ENCODE peak calls at places on chromosomes 2 and 18, in nine cellular contexts. One of them, this sample, is unnamed.

GRCh38 chr2:111116843-111117665 is 3.7 kb upstream of the BCL2L11 start:
- DNase-seq in neuronal stem cell: peak
- DNase-seq in upper lobe of right lung: peak
- DNase-seq in hippocampal formation: peak
- DNase-seq in naive thymus-derived CD4-positive, alpha-beta T cell: peak
- DNase-seq in NCI-H446 treated with DMSO at 0.1 percent for 48 hours: peak
- DNase-seq in stimulated activated CD8-positive, alpha-beta memory T cell treated with anti-CD3 and anti-CD28 coated beads, Interleukin-7, amount 100 ng/mL, for 4 hours: peak
- DNase-seq in LoVo: peak
- DNase-seq in right cardiac atrium: peak
- DNase-seq in this sample: peak

GRCh38 chr2:169069341-169069740 is at the start of gene DHRS9:
- DNase-seq in neuronal stem cell: no peak
- DNase-seq in upper lobe of right lung: peak
- DNase-seq in hippocampal formation: no peak
- DNase-seq in naive thymus-derived CD4-positive, alpha-beta T cell: no peak
- DNase-seq in NCI-H446 treated with DMSO at 0.1 percent for 48 hours: no peak
- DNase-seq in stimulated activated CD8-positive, alpha-beta memory T cell treated with anti-CD3 and anti-CD28 coated beads, Interleukin-7, amount 100 ng/mL, for 4 hours: no peak
- DNase-seq in LoVo: peak
- DNase-seq in right cardiac atrium: no peak
- DNase-seq in this sample: no peak

GRCh38 chr18:48182779-48183178 is 226.4 kb downstream of the ZBTB7C start:
- DNase-seq in neuronal stem cell: no peak
- DNase-seq in upper lobe of right lung: no peak
- DNase-seq in hippocampal formation: no peak
- DNase-seq in naive thymus-derived CD4-positive, alpha-beta T cell: no peak
- DNase-seq in NCI-H446 treated with DMSO at 0.1 percent for 48 hours: no peak
- DNase-seq in stimulated activated CD8-positive, alpha-beta memory T cell treated with anti-CD3 and anti-CD28 coated beads, Interleukin-7, amount 100 ng/mL, for 4 hours: no peak
- DNase-seq in LoVo: no peak
- DNase-seq in right cardiac atrium: no peak
- DNase-seq in this sample: no peak

GRCh38 chr2:43212931-43213330 is 13.5 kb downstream of the ZFP36L2 start:
- DNase-seq in neuronal stem cell: no peak
- DNase-seq in upper lobe of right lung: peak
- DNase-seq in hippocampal formation: peak
- DNase-seq in naive thymus-derived CD4-positive, alpha-beta T cell: no peak
- DNase-seq in NCI-H446 treated with DMSO at 0.1 percent for 48 hours: no peak
- DNase-seq in stimulated activated CD8-positive, alpha-beta memory T cell treated with anti-CD3 and anti-CD28 coated beads, Interleukin-7, amount 100 ng/mL, for 4 hours: no peak
- DNase-seq in LoVo: no peak
- DNase-seq in right cardiac atrium: peak
- DNase-seq in this sample: no peak

GRCh38 chr2:7845332-7845731 is 836.5 kb upstream of the ID2 start:
- DNase-seq in neuronal stem cell: no peak
- DNase-seq in upper lobe of right lung: no peak
- DNase-seq in hippocampal formation: no peak
- DNase-seq in naive thymus-derived CD4-positive, alpha-beta T cell: no peak
- DNase-seq in NCI-H446 treated with DMSO at 0.1 percent for 48 hours: no peak
- DNase-seq in stimulated activated CD8-positive, alpha-beta memory T cell treated with anti-CD3 and anti-CD28 coated beads, Interleukin-7, amount 100 ng/mL, for 4 hours: no peak
- DNase-seq in LoVo: no peak
- DNase-seq in right cardiac atrium: peak
- DNase-seq in this sample: no peak

GRCh38 chr2:120691410-120691809 is 44.3 kb upstream of the GLI2 start:
- DNase-seq in neuronal stem cell: no peak
- DNase-seq in upper lobe of right lung: no peak
- DNase-seq in hippocampal formation: no peak
- DNase-seq in naive thymus-derived CD4-positive, alpha-beta T cell: no peak
- DNase-seq in NCI-H446 treated with DMSO at 0.1 percent for 48 hours: no peak
- DNase-seq in stimulated activated CD8-positive, alpha-beta memory T cell treated with anti-CD3 and anti-CD28 coated beads, Interleukin-7, amount 100 ng/mL, for 4 hours: no peak
- DNase-seq in LoVo: no peak
- DNase-seq in right cardiac atrium: no peak
- DNase-seq in this sample: no peak

GRCh38 chr2:231397011-231397927 is 1.8 kb downstream of the B3GNT7 start:
- DNase-seq in neuronal stem cell: no peak
- DNase-seq in upper lobe of right lung: no peak
- DNase-seq in hippocampal formation: no peak
- DNase-seq in naive thymus-derived CD4-positive, alpha-beta T cell: no peak
- DNase-seq in NCI-H446 treated with DMSO at 0.1 percent for 48 hours: no peak
- DNase-seq in stimulated activated CD8-positive, alpha-beta memory T cell treated with anti-CD3 and anti-CD28 coated beads, Interleukin-7, amount 100 ng/mL, for 4 hours: no peak
- DNase-seq in LoVo: no peak
- DNase-seq in right cardiac atrium: no peak
- DNase-seq in this sample: no peak

GRCh38 chr2:207113403-207113802 is 52.3 kb downstream of the KLF7 start:
- DNase-seq in neuronal stem cell: no peak
- DNase-seq in upper lobe of right lung: no peak
- DNase-seq in hippocampal formation: peak
- DNase-seq in naive thymus-derived CD4-positive, alpha-beta T cell: no peak
- DNase-seq in NCI-H446 treated with DMSO at 0.1 percent for 48 hours: no peak
- DNase-seq in stimulated activated CD8-positive, alpha-beta memory T cell treated with anti-CD3 and anti-CD28 coated beads, Interleukin-7, amount 100 ng/mL, for 4 hours: no peak
- DNase-seq in LoVo: no peak
- DNase-seq in right cardiac atrium: no peak
- DNase-seq in this sample: peak

GRCh38 chr2:5720426-5720825 is 28.2 kb downstream of the SOX11 start:
- DNase-seq in neuronal stem cell: no peak
- DNase-seq in upper lobe of right lung: no peak
- DNase-seq in hippocampal formation: no peak
- DNase-seq in naive thymus-derived CD4-positive, alpha-beta T cell: no peak
- DNase-seq in NCI-H446 treated with DMSO at 0.1 percent for 48 hours: no peak
- DNase-seq in stimulated activated CD8-positive, alpha-beta memory T cell treated with anti-CD3 and anti-CD28 coated beads, Interleukin-7, amount 100 ng/mL, for 4 hours: no peak
- DNase-seq in LoVo: no peak
- DNase-seq in right cardiac atrium: no peak
- DNase-seq in this sample: no peak

GRCh38 chr2:144681389-144681788 is 161.5 kb upstream of the ZEB2 start:
- DNase-seq in neuronal stem cell: no peak
- DNase-seq in upper lobe of right lung: no peak
- DNase-seq in hippocampal formation: no peak
- DNase-seq in naive thymus-derived CD4-positive, alpha-beta T cell: no peak
- DNase-seq in NCI-H446 treated with DMSO at 0.1 percent for 48 hours: no peak
- DNase-seq in stimulated activated CD8-positive, alpha-beta memory T cell treated with anti-CD3 and anti-CD28 coated beads, Interleukin-7, amount 100 ng/mL, for 4 hours: no peak
- DNase-seq in LoVo: no peak
- DNase-seq in right cardiac atrium: no peak
- DNase-seq in this sample: no peak

GRCh38 chr2:119517433-119517832 is 6.8 kb downstream of the SCTR start:
- DNase-seq in neuronal stem cell: peak
- DNase-seq in upper lobe of right lung: peak
- DNase-seq in hippocampal formation: no peak
- DNase-seq in naive thymus-derived CD4-positive, alpha-beta T cell: no peak
- DNase-seq in NCI-H446 treated with DMSO at 0.1 percent for 48 hours: no peak
- DNase-seq in stimulated activated CD8-positive, alpha-beta memory T cell treated with anti-CD3 and anti-CD28 coated beads, Interleukin-7, amount 100 ng/mL, for 4 hours: no peak
- DNase-seq in LoVo: peak
- DNase-seq in right cardiac atrium: peak
- DNase-seq in this sample: peak

GRCh38 chr2:7077660-7078278 is 160.6 kb downstream of the RNF144A start:
- DNase-seq in neuronal stem cell: no peak
- DNase-seq in upper lobe of right lung: no peak
- DNase-seq in hippocampal formation: no peak
- DNase-seq in naive thymus-derived CD4-positive, alpha-beta T cell: no peak
- DNase-seq in NCI-H446 treated with DMSO at 0.1 percent for 48 hours: no peak
- DNase-seq in stimulated activated CD8-positive, alpha-beta memory T cell treated with anti-CD3 and anti-CD28 coated beads, Interleukin-7, amount 100 ng/mL, for 4 hours: no peak
- DNase-seq in LoVo: no peak
- DNase-seq in right cardiac atrium: no peak
- DNase-seq in this sample: no peak

GRCh38 chr2:66683599-66683998 is 248.7 kb downstream of the MEIS1 start:
- DNase-seq in neuronal stem cell: no peak
- DNase-seq in upper lobe of right lung: no peak
- DNase-seq in hippocampal formation: no peak
- DNase-seq in naive thymus-derived CD4-positive, alpha-beta T cell: no peak
- DNase-seq in NCI-H446 treated with DMSO at 0.1 percent for 48 hours: no peak
- DNase-seq in stimulated activated CD8-positive, alpha-beta memory T cell treated with anti-CD3 and anti-CD28 coated beads, Interleukin-7, amount 100 ng/mL, for 4 hours: no peak
- DNase-seq in LoVo: no peak
- DNase-seq in right cardiac atrium: no peak
- DNase-seq in this sample: peak

GRCh38 chr2:46003912-46004473 is 293.2 kb upstream of the EPAS1 start:
- DNase-seq in neuronal stem cell: no peak
- DNase-seq in upper lobe of right lung: no peak
- DNase-seq in hippocampal formation: no peak
- DNase-seq in naive thymus-derived CD4-positive, alpha-beta T cell: no peak
- DNase-seq in NCI-H446 treated with DMSO at 0.1 percent for 48 hours: no peak
- DNase-seq in stimulated activated CD8-positive, alpha-beta memory T cell treated with anti-CD3 and anti-CD28 coated beads, Interleukin-7, amount 100 ng/mL, for 4 hours: no peak
- DNase-seq in LoVo: no peak
- DNase-seq in right cardiac atrium: no peak
- DNase-seq in this sample: no peak

GRCh38 chr2:240564571-240565266 is 3.6 kb upstream of the RNPEPL1 start:
- DNase-seq in neuronal stem cell: no peak
- DNase-seq in upper lobe of right lung: no peak
- DNase-seq in hippocampal formation: no peak
- DNase-seq in naive thymus-derived CD4-positive, alpha-beta T cell: no peak
- DNase-seq in NCI-H446 treated with DMSO at 0.1 percent for 48 hours: no peak
- DNase-seq in stimulated activated CD8-positive, alpha-beta memory T cell treated with anti-CD3 and anti-CD28 coated beads, Interleukin-7, amount 100 ng/mL, for 4 hours: no peak
- DNase-seq in LoVo: no peak
- DNase-seq in right cardiac atrium: no peak
- DNase-seq in this sample: peak

GRCh38 chr2:135255208-135255607 is 203.1 kb downstream of the RAB3GAP1 start:
- DNase-seq in neuronal stem cell: no peak
- DNase-seq in upper lobe of right lung: no peak
- DNase-seq in hippocampal formation: no peak
- DNase-seq in naive thymus-derived CD4-positive, alpha-beta T cell: no peak
- DNase-seq in NCI-H446 treated with DMSO at 0.1 percent for 48 hours: no peak
- DNase-seq in stimulated activated CD8-positive, alpha-beta memory T cell treated with anti-CD3 and anti-CD28 coated beads, Interleukin-7, amount 100 ng/mL, for 4 hours: no peak
- DNase-seq in LoVo: no peak
- DNase-seq in right cardiac atrium: no peak
- DNase-seq in this sample: no peak

GRCh38 chr2:58541511-58541910 is 300.4 kb upstream of the FANCL start:
- DNase-seq in neuronal stem cell: no peak
- DNase-seq in upper lobe of right lung: no peak
- DNase-seq in hippocampal formation: peak
- DNase-seq in naive thymus-derived CD4-positive, alpha-beta T cell: no peak
- DNase-seq in NCI-H446 treated with DMSO at 0.1 percent for 48 hours: no peak
- DNase-seq in stimulated activated CD8-positive, alpha-beta memory T cell treated with anti-CD3 and anti-CD28 coated beads, Interleukin-7, amount 100 ng/mL, for 4 hours: no peak
- DNase-seq in LoVo: no peak
- DNase-seq in right cardiac atrium: no peak
- DNase-seq in this sample: no peak

GRCh38 chr2:150425121-150425559 is 62.3 kb downstream of the RND3 start:
- DNase-seq in neuronal stem cell: peak
- DNase-seq in upper lobe of right lung: no peak
- DNase-seq in hippocampal formation: peak
- DNase-seq in naive thymus-derived CD4-positive, alpha-beta T cell: no peak
- DNase-seq in NCI-H446 treated with DMSO at 0.1 percent for 48 hours: no peak
- DNase-seq in stimulated activated CD8-positive, alpha-beta memory T cell treated with anti-CD3 and anti-CD28 coated beads, Interleukin-7, amount 100 ng/mL, for 4 hours: no peak
- DNase-seq in LoVo: no peak
- DNase-seq in right cardiac atrium: peak
- DNase-seq in this sample: peak

GRCh38 chr2:105881286-105882136 is 136.8 kb downstream of the NCK2 start:
- DNase-seq in neuronal stem cell: no peak
- DNase-seq in upper lobe of right lung: no peak
- DNase-seq in hippocampal formation: no peak
- DNase-seq in naive thymus-derived CD4-positive, alpha-beta T cell: no peak
- DNase-seq in NCI-H446 treated with DMSO at 0.1 percent for 48 hours: no peak
- DNase-seq in stimulated activated CD8-positive, alpha-beta memory T cell treated with anti-CD3 and anti-CD28 coated beads, Interleukin-7, amount 100 ng/mL, for 4 hours: no peak
- DNase-seq in LoVo: no peak
- DNase-seq in right cardiac atrium: no peak
- DNase-seq in this sample: no peak

GRCh38 chr2:205680067-205680466 is 2.2 kb upstream of the NRP2 start:
- DNase-seq in neuronal stem cell: peak
- DNase-seq in upper lobe of right lung: no peak
- DNase-seq in hippocampal formation: peak
- DNase-seq in naive thymus-derived CD4-positive, alpha-beta T cell: peak
- DNase-seq in NCI-H446 treated with DMSO at 0.1 percent for 48 hours: peak
- DNase-seq in stimulated activated CD8-positive, alpha-beta memory T cell treated with anti-CD3 and anti-CD28 coated beads, Interleukin-7, amount 100 ng/mL, for 4 hours: no peak
- DNase-seq in LoVo: peak
- DNase-seq in right cardiac atrium: peak
- DNase-seq in this sample: peak

GRCh38 chr2:177772529-177772928 is 300.0 kb downstream of the PDE11A start:
- DNase-seq in neuronal stem cell: no peak
- DNase-seq in upper lobe of right lung: no peak
- DNase-seq in hippocampal formation: no peak
- DNase-seq in naive thymus-derived CD4-positive, alpha-beta T cell: no peak
- DNase-seq in NCI-H446 treated with DMSO at 0.1 percent for 48 hours: no peak
- DNase-seq in stimulated activated CD8-positive, alpha-beta memory T cell treated with anti-CD3 and anti-CD28 coated beads, Interleukin-7, amount 100 ng/mL, for 4 hours: no peak
- DNase-seq in LoVo: peak
- DNase-seq in right cardiac atrium: no peak
- DNase-seq in this sample: peak

GRCh38 chr18:2602844-2603243 is 31.5 kb downstream of the NDC80 start:
- DNase-seq in neuronal stem cell: no peak
- DNase-seq in upper lobe of right lung: no peak
- DNase-seq in hippocampal formation: no peak
- DNase-seq in naive thymus-derived CD4-positive, alpha-beta T cell: no peak
- DNase-seq in NCI-H446 treated with DMSO at 0.1 percent for 48 hours: no peak
- DNase-seq in stimulated activated CD8-positive, alpha-beta memory T cell treated with anti-CD3 and anti-CD28 coated beads, Interleukin-7, amount 100 ng/mL, for 4 hours: no peak
- DNase-seq in LoVo: no peak
- DNase-seq in right cardiac atrium: no peak
- DNase-seq in this sample: no peak

GRCh38 chr2:36707050-36707449 is 10.5 kb downstream of the VIT start:
- DNase-seq in neuronal stem cell: no peak
- DNase-seq in upper lobe of right lung: no peak
- DNase-seq in hippocampal formation: no peak
- DNase-seq in naive thymus-derived CD4-positive, alpha-beta T cell: no peak
- DNase-seq in NCI-H446 treated with DMSO at 0.1 percent for 48 hours: no peak
- DNase-seq in stimulated activated CD8-positive, alpha-beta memory T cell treated with anti-CD3 and anti-CD28 coated beads, Interleukin-7, amount 100 ng/mL, for 4 hours: no peak
- DNase-seq in LoVo: no peak
- DNase-seq in right cardiac atrium: no peak
- DNase-seq in this sample: no peak

GRCh38 chr2:127174176-127174575 is 45.9 kb downstream of the CYP27C1 start:
- DNase-seq in neuronal stem cell: no peak
- DNase-seq in upper lobe of right lung: no peak
- DNase-seq in hippocampal formation: no peak
- DNase-seq in naive thymus-derived CD4-positive, alpha-beta T cell: no peak
- DNase-seq in NCI-H446 treated with DMSO at 0.1 percent for 48 hours: no peak
- DNase-seq in stimulated activated CD8-positive, alpha-beta memory T cell treated with anti-CD3 and anti-CD28 coated beads, Interleukin-7, amount 100 ng/mL, for 4 hours: no peak
- DNase-seq in LoVo: no peak
- DNase-seq in right cardiac atrium: peak
- DNase-seq in this sample: peak

GRCh38 chr2:158666969-158667368 is 128.1 kb upstream of the DAPL1 start:
- DNase-seq in neuronal stem cell: no peak
- DNase-seq in upper lobe of right lung: no peak
- DNase-seq in hippocampal formation: no peak
- DNase-seq in naive thymus-derived CD4-positive, alpha-beta T cell: no peak
- DNase-seq in NCI-H446 treated with DMSO at 0.1 percent for 48 hours: no peak
- DNase-seq in stimulated activated CD8-positive, alpha-beta memory T cell treated with anti-CD3 and anti-CD28 coated beads, Interleukin-7, amount 100 ng/mL, for 4 hours: no peak
- DNase-seq in LoVo: no peak
- DNase-seq in right cardiac atrium: no peak
- DNase-seq in this sample: no peak

GRCh38 chr2:229835601-229836283 is 86.1 kb downstream of the TRIP12 start:
- DNase-seq in neuronal stem cell: no peak
- DNase-seq in upper lobe of right lung: no peak
- DNase-seq in hippocampal formation: no peak
- DNase-seq in naive thymus-derived CD4-positive, alpha-beta T cell: peak
- DNase-seq in NCI-H446 treated with DMSO at 0.1 percent for 48 hours: no peak
- DNase-seq in stimulated activated CD8-positive, alpha-beta memory T cell treated with anti-CD3 and anti-CD28 coated beads, Interleukin-7, amount 100 ng/mL, for 4 hours: no peak
- DNase-seq in LoVo: no peak
- DNase-seq in right cardiac atrium: no peak
- DNase-seq in this sample: no peak

GRCh38 chr18:36697905-36698304 is 130.9 kb downstream of the TPGS2 start:
- DNase-seq in neuronal stem cell: no peak
- DNase-seq in upper lobe of right lung: no peak
- DNase-seq in hippocampal formation: no peak
- DNase-seq in naive thymus-derived CD4-positive, alpha-beta T cell: no peak
- DNase-seq in NCI-H446 treated with DMSO at 0.1 percent for 48 hours: no peak
- DNase-seq in stimulated activated CD8-positive, alpha-beta memory T cell treated with anti-CD3 and anti-CD28 coated beads, Interleukin-7, amount 100 ng/mL, for 4 hours: no peak
- DNase-seq in LoVo: peak
- DNase-seq in right cardiac atrium: no peak
- DNase-seq in this sample: no peak

GRCh38 chr2:97769308-97769707 is 55.9 kb downstream of the ZAP70 start:
- DNase-seq in neuronal stem cell: no peak
- DNase-seq in upper lobe of right lung: no peak
- DNase-seq in hippocampal formation: no peak
- DNase-seq in naive thymus-derived CD4-positive, alpha-beta T cell: no peak
- DNase-seq in NCI-H446 treated with DMSO at 0.1 percent for 48 hours: no peak
- DNase-seq in stimulated activated CD8-positive, alpha-beta memory T cell treated with anti-CD3 and anti-CD28 coated beads, Interleukin-7, amount 100 ng/mL, for 4 hours: no peak
- DNase-seq in LoVo: no peak
- DNase-seq in right cardiac atrium: no peak
- DNase-seq in this sample: no peak

GRCh38 chr2:240353086-240353798 is 82.2 kb upstream of the GPC1 start:
- DNase-seq in neuronal stem cell: no peak
- DNase-seq in upper lobe of right lung: peak
- DNase-seq in hippocampal formation: no peak
- DNase-seq in naive thymus-derived CD4-positive, alpha-beta T cell: no peak
- DNase-seq in NCI-H446 treated with DMSO at 0.1 percent for 48 hours: no peak
- DNase-seq in stimulated activated CD8-positive, alpha-beta memory T cell treated with anti-CD3 and anti-CD28 coated beads, Interleukin-7, amount 100 ng/mL, for 4 hours: no peak
- DNase-seq in LoVo: no peak
- DNase-seq in right cardiac atrium: peak
- DNase-seq in this sample: no peak

GRCh38 chr2:42504364-42505230 is 10.8 kb upstream of the KCNG3 start:
- DNase-seq in neuronal stem cell: no peak
- DNase-seq in upper lobe of right lung: no peak
- DNase-seq in hippocampal formation: no peak
- DNase-seq in naive thymus-derived CD4-positive, alpha-beta T cell: no peak
- DNase-seq in NCI-H446 treated with DMSO at 0.1 percent for 48 hours: no peak
- DNase-seq in stimulated activated CD8-positive, alpha-beta memory T cell treated with anti-CD3 and anti-CD28 coated beads, Interleukin-7, amount 100 ng/mL, for 4 hours: no peak
- DNase-seq in LoVo: no peak
- DNase-seq in right cardiac atrium: no peak
- DNase-seq in this sample: no peak

GRCh38 chr2:214103199-214104001 is 307.5 kb upstream of the VWC2L start:
- DNase-seq in neuronal stem cell: no peak
- DNase-seq in upper lobe of right lung: no peak
- DNase-seq in hippocampal formation: no peak
- DNase-seq in naive thymus-derived CD4-positive, alpha-beta T cell: no peak
- DNase-seq in NCI-H446 treated with DMSO at 0.1 percent for 48 hours: no peak
- DNase-seq in stimulated activated CD8-positive, alpha-beta memory T cell treated with anti-CD3 and anti-CD28 coated beads, Interleukin-7, amount 100 ng/mL, for 4 hours: no peak
- DNase-seq in LoVo: no peak
- DNase-seq in right cardiac atrium: no peak
- DNase-seq in this sample: no peak

This sample was measured in NCI-H82.